ENCODE peak calls at places on chromosome 16, in four cellular contexts. Y is psoas muscle, C is stomach, R is A549. I is an unnamed sample.

GRCh38 chr16:23257682-23258081 is 44.4 kb upstream of the SCNN1B start:
- DNase-seq in C (no peak), Y (no peak), R (no peak), I (no peak)

GRCh38 chr16:19389246-19389645 is 28.4 kb upstream of the TMC5 start:
- DNase-seq in Y (no peak), R (peak), C (peak), I (peak)

GRCh38 chr16:8048433-8048832 is 541.9 kb downstream of the TMEM114 start:
- DNase-seq in Y (no peak), C (no peak), R (no peak), I (no peak)

GRCh38 chr16:14386115-14386514 is 243.9 kb downstream of the PARN start:
- DNase-seq in Y (no peak), C (no peak), R (no peak), I (no peak)

GRCh38 chr16:86632206-86632605 is 53.9 kb downstream of the FOXL1 start:
- DNase-seq in C (no peak), R (no peak), Y (no peak), I (no peak)

GRCh38 chr16:89026121-89026612 is 49.2 kb upstream of the CBFA2T3 start:
- DNase-seq in R (no peak), Y (no peak), C (no peak), I (no peak)

GRCh38 chr16:67114793-67115192 is 5.1 kb downstream of the PHAF1 start:
- DNase-seq in C (no peak), Y (no peak), R (no peak), I (no peak)

GRCh38 chr16:67199011-67199807 is at the start of gene ELMO3:
- DNase-seq in R (no peak), C (peak), Y (no peak), I (no peak)

GRCh38 chr16:9046667-9047055 is 44.8 kb upstream of the HAPSTR1 start:
- DNase-seq in Y (no peak), C (no peak), R (no peak), I (no peak)

GRCh38 chr16:81546781-81547180 is 102.2 kb downstream of the CMIP start:
- DNase-seq in C (no peak), R (no peak), Y (no peak), I (no peak)

GRCh38 chr16:72400257-72401078 is 228.5 kb upstream of the PMFBP1 start:
- DNase-seq in R (peak), C (no peak), Y (no peak), I (peak)

GRCh38 chr16:83975646-83976260 is 7.7 kb downstream of the NECAB2 start:
- DNase-seq in Y (no peak), R (no peak), C (no peak), I (no peak)

GRCh38 chr16:19232988-19233387 is 52.5 kb upstream of the CLEC19A start:
- DNase-seq in C (no peak), R (no peak), Y (no peak), I (no peak)

GRCh38 chr16:49456763-49457162 is 83.2 kb downstream of the C16orf78 start:
- DNase-seq in R (no peak), C (peak), Y (peak), I (no peak)

GRCh38 chr16:28098171-28098958 is 34.9 kb upstream of the GSG1L start:
- DNase-seq in C (no peak), R (no peak), Y (no peak), I (no peak)

GRCh38 chr16:49414651-49415050 is 41.0 kb downstream of the C16orf78 start:
- DNase-seq in R (no peak), Y (no peak), C (no peak), I (no peak)

GRCh38 chr16:89484923-89485679 is 5.3 kb downstream of the ANKRD11 start:
- DNase-seq in C (no peak), R (no peak), Y (peak), I (no peak)

GRCh38 chr16:30600215-30600614 is 10.0 kb downstream of the ZNF689 start:
- DNase-seq in R (no peak), C (no peak), Y (no peak), I (no peak)

GRCh38 chr16:4680673-4681470 is 12.5 kb upstream of the NUDT16L1 start:
- DNase-seq in R (no peak), C (peak), Y (peak), I (no peak)

GRCh38 chr16:48499822-48500440 is 110.0 kb downstream of the N4BP1 start:
- DNase-seq in Y (no peak), R (peak), C (no peak), I (no peak)

GRCh38 chr16:24075929-24076716 is 180.0 kb upstream of the CACNG3 start:
- DNase-seq in R (no peak), C (no peak), Y (no peak), I (no peak)

GRCh38 chr16:19707699-19708497 is 10.1 kb downstream of the KNOP1 start:
- DNase-seq in R (no peak), C (no peak), Y (no peak), I (no peak)

DNA sequence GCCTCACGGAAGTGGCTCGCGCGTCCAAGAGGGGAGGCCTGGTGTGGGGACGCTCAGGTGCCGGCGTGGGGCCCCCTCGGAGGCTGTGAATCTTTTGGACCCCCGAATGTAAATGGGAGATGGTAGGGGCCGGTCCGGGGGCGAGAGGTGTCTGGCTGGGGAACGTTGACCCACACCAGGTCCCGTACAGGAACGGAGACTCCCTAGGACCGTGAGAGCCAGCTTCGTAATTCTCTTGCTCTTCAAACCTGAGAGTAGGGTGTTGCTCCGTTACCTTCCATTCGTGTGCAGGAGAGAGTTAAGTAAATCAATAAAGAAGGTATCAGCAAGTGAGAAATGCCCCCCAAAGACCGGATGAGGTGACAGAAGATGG is 483 bp downstream of the LYRM1 start:
- DNase-seq in R (no peak), Y (no peak), C (no peak), I (no peak)
- H3K27ac ChIP-seq in R (peak), Y (peak), C (peak), I (peak)

GRCh38 chr16:11307639-11308492 is 26.7 kb upstream of the PRM1 start:
- DNase-seq in C (no peak), R (no peak), Y (no peak), I (no peak)
- H3K27ac ChIP-seq in C (no peak), R (no peak), Y (no peak), I (no peak)

GRCh38 chr16:69107311-69107962 is 2.0 kb downstream of the HAS3 start:
- DNase-seq in Y (peak), R (peak), C (peak), I (no peak)

GRCh38 chr16:69108905-69109252 is 3.4 kb downstream of the HAS3 start:
- DNase-seq in R (no peak), Y (no peak), C (no peak), I (no peak)

GRCh38 chr16:69106491-69107291 is 1.2 kb downstream of the HAS3 start:
- DNase-seq in C (no peak), Y (no peak), R (no peak), I (no peak)

GRCh38 chr16:69109486-69110270 is 4.2 kb downstream of the HAS3 start:
- DNase-seq in R (no peak), C (no peak), Y (no peak), I (no peak)

GRCh38 chr16:69108069-69108904 is 2.8 kb downstream of the HAS3 start:
- DNase-seq in Y (no peak), C (no peak), R (peak), I (no peak)
- H3K27ac ChIP-seq in Y (no peak), C (no peak), R (no peak), I (no peak)

GRCh38 chr16:69903851-69904250 is 47.3 kb upstream of the CLEC18A start:
- DNase-seq in C (no peak), Y (no peak), R (no peak), I (no peak)
- H3K27ac ChIP-seq in C (no peak), Y (no peak), R (no peak), I (no peak)

I was measured in caudate nucleus.